ENCODE peak calls at places on chromosomes 5 and 9, in ten cellular contexts. H is stimulated activated CD8-positive, alpha-beta memory T cell treated with anti-CD3 and anti-CD28 coated beads, Interleukin-12 subunit alpha, Interleukin-12 subunit beta, amount 100 ng/mL, for 1 hour; C is EL; P is M059J; A is NCI-H2081; J is activated T-helper 2 cell treated with anti-CD3 and anti-CD28 coated beads, Interferon-gamma antibody, Interleukin-2, Interleukin-4, amounts not matched to agents 10 μg/mL and 5 μg/mL and 100 μg/mL, durations not matched to agents 14 hours and 24 hours and 36 hours; L is NCI-H1417; N is GM13977; W is NCI-H2171 treated with DMSO at 0.1 percent for 48 hours; F is memory B cell. Z is an unnamed sample.

GRCh38 chr9:117205806-117206205 is 209.1 kb downstream of the ASTN2 start:
- DNase-seq in H (no peak), C (no peak), P (no peak), A (peak), J (no peak), L (no peak), N (no peak), W (no peak), F (no peak), Z (no peak)

GRCh38 chr5:158609729-158610128 is 490.0 kb downstream of the EBF1 start:
- DNase-seq in H (no peak), C (peak), P (no peak), A (no peak), J (no peak), L (no peak), N (no peak), W (no peak), F (no peak), Z (peak)

GRCh38 chr5:107812570-107813141 is 141.9 kb upstream of the EFNA5 start:
- DNase-seq in H (no peak), C (peak), P (peak), A (no peak), J (no peak), L (no peak), N (peak), W (peak), F (no peak), Z (peak)

GRCh38 chr5:29079771-29080170 is 2041.4 kb upstream of the CDH9 start:
- DNase-seq in H (no peak), C (no peak), P (no peak), A (no peak), J (no peak), L (no peak), N (no peak), W (no peak), F (no peak), Z (no peak)

GRCh38 chr5:39274388-39275085 is 55.2 kb upstream of the FYB1 start:
- DNase-seq in H (no peak), C (peak), P (peak), A (no peak), J (no peak), L (no peak), N (peak), W (no peak), F (no peak), Z (no peak)

GRCh38 chr5:158869092-158869491 is 230.6 kb downstream of the EBF1 start:
- DNase-seq in H (no peak), C (no peak), P (no peak), A (no peak), J (no peak), L (no peak), N (no peak), W (peak), F (no peak), Z (peak)

GRCh38 chr5:159971514-159971913 is 37.4 kb upstream of the TTC1 start:
- DNase-seq in H (no peak), C (no peak), P (no peak), A (no peak), J (no peak), L (no peak), N (no peak), W (no peak), F (no peak), Z (no peak)

GRCh38 chr9:129517006-129517405 is 103.9 kb downstream of the C9orf50 start:
- DNase-seq in H (no peak), C (no peak), P (no peak), A (no peak), J (no peak), L (no peak), N (no peak), W (no peak), F (no peak), Z (no peak)

GRCh38 chr9:38682713-38683112 is 37.2 kb downstream of the FAM240B start:
- DNase-seq in H (no peak), C (peak), P (peak), A (no peak), J (no peak), L (no peak), N (no peak), W (no peak), F (no peak), Z (no peak)

GRCh38 chr9:122007837-122008236 is 85.3 kb downstream of the TTLL11 start:
- DNase-seq in H (no peak), C (no peak), P (no peak), A (no peak), J (no peak), L (no peak), N (no peak), W (no peak), F (no peak), Z (no peak)

GRCh38 chr5:38453506-38453905 is 102.9 kb downstream of the LIFR start:
- DNase-seq in H (peak), C (no peak), P (no peak), A (no peak), J (peak), L (no peak), N (peak), W (no peak), F (no peak), Z (no peak)

GRCh38 chr9:89878003-89878411 is 273.2 kb downstream of the GADD45G start:
- DNase-seq in H (no peak), C (no peak), P (no peak), A (no peak), J (no peak), L (no peak), N (no peak), W (no peak), F (no peak), Z (no peak)

GRCh38 chr9:107953556-107954158 is 464.1 kb upstream of the KLF4 start:
- DNase-seq in H (no peak), C (no peak), P (no peak), A (no peak), J (no peak), L (no peak), N (no peak), W (no peak), F (no peak), Z (no peak)

GRCh38 chr5:163943546-163943945 is 438.1 kb downstream of the MAT2B start:
- DNase-seq in H (no peak), C (no peak), P (no peak), A (no peak), J (no peak), L (no peak), N (no peak), W (no peak), F (no peak), Z (no peak)

GRCh38 chr9:7879551-7880245 is 80.1 kb upstream of the DMAC1 start:
- DNase-seq in H (no peak), C (no peak), P (no peak), A (no peak), J (no peak), L (no peak), N (no peak), W (peak), F (no peak), Z (peak)

GRCh38 chr9:99026271-99026955 is 78.5 kb upstream of the TGFBR1 start:
- DNase-seq in H (no peak), C (no peak), P (no peak), A (no peak), J (no peak), L (no peak), N (no peak), W (no peak), F (no peak), Z (no peak)

GRCh38 chr9:38687389-38687842 is 32.5 kb downstream of the FAM240B start:
- DNase-seq in H (peak), C (no peak), P (peak), A (no peak), J (peak), L (no peak), N (no peak), W (no peak), F (no peak), Z (no peak)

GRCh38 chr9:14260101-14260500 is 53.8 kb downstream of the NFIB start:
- DNase-seq in H (no peak), C (no peak), P (peak), A (no peak), J (no peak), L (no peak), N (no peak), W (no peak), F (no peak), Z (no peak)

GRCh38 chr5:5623397-5623796 is 200.9 kb downstream of the ICE1 start:
- DNase-seq in H (no peak), C (no peak), P (no peak), A (no peak), J (no peak), L (no peak), N (no peak), W (no peak), F (no peak), Z (no peak)

GRCh38 chr9:108049026-108049591 is 559.5 kb upstream of the KLF4 start:
- DNase-seq in H (no peak), C (peak), P (peak), A (no peak), J (no peak), L (no peak), N (no peak), W (no peak), F (no peak), Z (no peak)

GRCh38 chr9:5958273-5958672 is 57.2 kb downstream of the RANBP6 start:
- DNase-seq in H (no peak), C (no peak), P (no peak), A (no peak), J (no peak), L (no peak), N (no peak), W (no peak), F (no peak), Z (no peak)

GRCh38 chr9:83537331-83538171 is 650 bp downstream of the FRMD3 start:
- DNase-seq in H (no peak), C (peak), P (no peak), A (no peak), J (no peak), L (no peak), N (no peak), W (peak), F (no peak), Z (peak)

GRCh38 chr5:148750614-148751013 is 75.8 kb upstream of the ADRB2 start:
- DNase-seq in H (no peak), C (no peak), P (no peak), A (no peak), J (no peak), L (no peak), N (no peak), W (no peak), F (no peak), Z (no peak)

GRCh38 chr5:117682416-117682815 is 1107.8 kb upstream of the SEMA6A start:
- DNase-seq in H (no peak), C (peak), P (no peak), A (no peak), J (no peak), L (no peak), N (no peak), W (no peak), F (no peak), Z (no peak)

GRCh38 chr5:141084487-141084989 is 9.9 kb upstream of the PCDHB2 start:
- DNase-seq in H (no peak), C (peak), P (peak), A (peak), J (peak), L (peak), N (no peak), W (no peak), F (no peak), Z (peak)

GRCh38 chr9:124137009-124137943 is 120.5 kb upstream of the NEK6 start:
- DNase-seq in H (no peak), C (no peak), P (peak), A (no peak), J (no peak), L (no peak), N (peak), W (no peak), F (no peak), Z (no peak)

GRCh38 chr9:16884952-16885513 is 14.6 kb upstream of the BNC2 start:
- DNase-seq in H (no peak), C (peak), P (peak), A (peak), J (no peak), L (peak), N (no peak), W (peak), F (no peak), Z (no peak)

GRCh38 chr9:100848731-100849130 is 179.8 kb upstream of the PLPPR1 start:
- DNase-seq in H (no peak), C (no peak), P (no peak), A (no peak), J (no peak), L (peak), N (no peak), W (no peak), F (no peak), Z (no peak)

GRCh38 chr5:95422842-95423241 is 31.7 kb downstream of the FAM81B start:
- DNase-seq in H (no peak), C (no peak), P (peak), A (no peak), J (no peak), L (no peak), N (no peak), W (no peak), F (no peak), Z (no peak)

GRCh38 chr5:173238312-173239232 is 3.6 kb upstream of the NKX2-5 start:
- DNase-seq in H (no peak), C (peak), P (peak), A (no peak), J (no peak), L (peak), N (peak), W (no peak), F (no peak), Z (no peak)

GRCh38 chr9:38079410-38080105 is 10.5 kb upstream of the SHB start:
- DNase-seq in H (no peak), C (peak), P (peak), A (no peak), J (no peak), L (no peak), N (no peak), W (no peak), F (no peak), Z (peak)

GRCh38 chr5:41432481-41433253 is 77.7 kb downstream of the PLCXD3 start:
- DNase-seq in H (no peak), C (no peak), P (no peak), A (no peak), J (no peak), L (no peak), N (no peak), W (no peak), F (no peak), Z (no peak)

GRCh38 chr5:34806532-34806931 is 32.4 kb upstream of the TTC23L start:
- DNase-seq in H (no peak), C (no peak), P (no peak), A (no peak), J (no peak), L (no peak), N (no peak), W (no peak), F (no peak), Z (no peak)

GRCh38 chr5:125012727-125013451 is 266.4 kb upstream of the ZNF608 start:
- DNase-seq in H (no peak), C (no peak), P (no peak), A (no peak), J (no peak), L (no peak), N (no peak), W (no peak), F (no peak), Z (peak)

GRCh38 chr9:5580650-5581049 is 48.3 kb upstream of the RIC1 start:
- DNase-seq in H (no peak), C (no peak), P (no peak), A (no peak), J (no peak), L (no peak), N (no peak), W (no peak), F (no peak), Z (no peak)

GRCh38 chr5:160749682-160750081 is 102.3 kb downstream of the ATP10B start:
- DNase-seq in H (no peak), C (no peak), P (no peak), A (no peak), J (no peak), L (no peak), N (no peak), W (no peak), F (no peak), Z (no peak)

GRCh38 chr5:83510199-83510730 is 38.7 kb downstream of the VCAN start:
- DNase-seq in H (no peak), C (no peak), P (no peak), A (no peak), J (no peak), L (no peak), N (peak), W (no peak), F (no peak), Z (no peak)

GRCh38 chr9:16271967-16272366 is 598.5 kb downstream of the BNC2 start:
- DNase-seq in H (no peak), C (no peak), P (no peak), A (no peak), J (no peak), L (no peak), N (no peak), W (no peak), F (no peak), Z (no peak)

Z was measured in NCI-H82.